ENCODE peak calls at places on chromosomes 16 and 17, in four cellular contexts. U is AG10803, V is tibial nerve, B is Peyer's patch. W is an unnamed sample.

GRCh38 chr16:85416267-85417109 is 196.6 kb upstream of the GSE1 start:
- DNase-seq in U (peak; percentile 31), B (peak; percentile 87), V (no peak), W (no peak)

GRCh38 chr16:58652741-58653140 is 23.1 kb upstream of the CNOT1 start:
- DNase-seq in B (no peak), U (no peak), V (no peak), W (no peak)

GRCh38 chr17:73042809-73043685 is 49.4 kb downstream of the SLC39A11 start:
- DNase-seq in U (peak; percentile 64), B (no peak), V (no peak), W (no peak)

GRCh38 chr17:73160980-73161630 is 3.7 kb upstream of the SSTR2 start:
- DNase-seq in B (no peak), U (no peak), V (no peak), W (no peak)

GRCh38 chr16:23301251-23302044 is 654 bp upstream of the SCNN1B start:
- DNase-seq in B (no peak), V (no peak), U (no peak), W (no peak)

GRCh38 chr16:50711862-50712567 is 18.6 kb downstream of the NOD2 start:
- DNase-seq in B (no peak), U (no peak), V (no peak), W (no peak)

GRCh38 chr17:38729886-38730525 is at the start of gene CISD3:
- DNase-seq in V (peak; percentile 64), B (peak; percentile 94), U (peak; percentile 83), W (no peak)

GRCh38 chr16:87740909-87741424 is 24.8 kb downstream of the KLHDC4 start:
- DNase-seq in B (no peak), U (peak; percentile 61), V (no peak), W (peak; percentile 13)

GRCh38 chr17:55330344-55330933 is 65.7 kb downstream of the HLF start:
- DNase-seq in B (no peak), U (no peak), V (no peak), W (no peak)

GRCh38 chr17:39632153-39632941 is 4.6 kb upstream of the STARD3 start:
- DNase-seq in V (no peak), U (no peak), B (peak; percentile 92), W (no peak)

GRCh38 chr16:20904507-20905079 is 4.0 kb downstream of the LYRM1 start:
- DNase-seq in U (peak; percentile 82), V (peak; percentile 63), B (no peak), W (peak; percentile 63)

GRCh38 chr16:77336637-77337036 is 98.2 kb downstream of the ADAMTS18 start:
- DNase-seq in B (no peak), V (no peak), U (no peak), W (no peak)

GRCh38 chr16:50297301-50298074 is 31.1 kb downstream of the ADCY7 start:
- DNase-seq in U (no peak), V (no peak), B (peak; percentile 41), W (no peak)

GRCh38 chr16:49980166-49980565 is 44.9 kb upstream of the CNEP1R1 start:
- DNase-seq in V (no peak), B (no peak), U (peak; percentile 9), W (no peak)

GRCh38 chr17:42431758-42432161 is 8.7 kb upstream of the CAVIN1 start:
- DNase-seq in V (no peak), B (no peak), U (peak; percentile 38), W (no peak)

GRCh38 chr16:2465653-2466415 is 5.3 kb upstream of the NTN3 start:
- DNase-seq in V (no peak), U (no peak), B (no peak), W (no peak)

GRCh38 chr16:22673463-22673862 is 140.5 kb upstream of the HS3ST2 start:
- DNase-seq in U (no peak), V (no peak), B (no peak), W (no peak)

GRCh38 chr16:78005881-78006280 is 16.5 kb upstream of the CLEC3A start:
- DNase-seq in B (no peak), V (no peak), U (no peak), W (no peak)

GRCh38 chr16:50121721-50122445 is 31.2 kb upstream of the TENT4B start:
- DNase-seq in U (no peak), V (no peak), B (no peak), W (no peak)

GRCh38 chr17:82330322-82331239 is 3.0 kb downstream of the SECTM1 start:
- DNase-seq in V (no peak), U (peak; percentile 58), B (peak; percentile 81), W (no peak)

GRCh38 chr17:39028690-39029089 is 61.5 kb upstream of the FBXO47 start:
- DNase-seq in U (no peak), B (no peak), V (no peak), W (no peak)

GRCh38 chr16:50974438-50975036 is 176.5 kb downstream of the SALL1 start:
- DNase-seq in U (no peak), B (no peak), V (no peak), W (no peak)

GRCh38 chr17:55479903-55480302 is 31.3 kb downstream of the SMIM36 start:
- DNase-seq in U (no peak), V (no peak), B (no peak), W (no peak)

GRCh38 chr16:24653725-24654124 is 75.7 kb upstream of the TNRC6A start:
- DNase-seq in B (no peak), V (no peak), U (no peak), W (no peak)

GRCh38 chr16:68889508-68890150 is 46.3 kb downstream of the TANGO6 start:
- DNase-seq in B (no peak), V (no peak), U (no peak), W (no peak)

GRCh38 chr17:78252701-78253635 is 21.5 kb downstream of the TMEM235 start:
- DNase-seq in V (no peak), B (no peak), U (no peak), W (no peak)

GRCh38 chr17:49454050-49454449 is 39.4 kb upstream of the PHB1 start:
- DNase-seq in B (no peak), V (no peak), U (peak; percentile 47), W (no peak)

GRCh38 chr17:39699818-39700147 is at the start of gene ERBB2:
- DNase-seq in V (peak; percentile 65), B (peak; percentile 86), U (peak; percentile 80), W (peak; percentile 31)

GRCh38 chr17:74157366-74157765 is 46.1 kb upstream of the RPL38 start:
- DNase-seq in V (no peak), B (no peak), U (no peak), W (no peak)

DNA sequence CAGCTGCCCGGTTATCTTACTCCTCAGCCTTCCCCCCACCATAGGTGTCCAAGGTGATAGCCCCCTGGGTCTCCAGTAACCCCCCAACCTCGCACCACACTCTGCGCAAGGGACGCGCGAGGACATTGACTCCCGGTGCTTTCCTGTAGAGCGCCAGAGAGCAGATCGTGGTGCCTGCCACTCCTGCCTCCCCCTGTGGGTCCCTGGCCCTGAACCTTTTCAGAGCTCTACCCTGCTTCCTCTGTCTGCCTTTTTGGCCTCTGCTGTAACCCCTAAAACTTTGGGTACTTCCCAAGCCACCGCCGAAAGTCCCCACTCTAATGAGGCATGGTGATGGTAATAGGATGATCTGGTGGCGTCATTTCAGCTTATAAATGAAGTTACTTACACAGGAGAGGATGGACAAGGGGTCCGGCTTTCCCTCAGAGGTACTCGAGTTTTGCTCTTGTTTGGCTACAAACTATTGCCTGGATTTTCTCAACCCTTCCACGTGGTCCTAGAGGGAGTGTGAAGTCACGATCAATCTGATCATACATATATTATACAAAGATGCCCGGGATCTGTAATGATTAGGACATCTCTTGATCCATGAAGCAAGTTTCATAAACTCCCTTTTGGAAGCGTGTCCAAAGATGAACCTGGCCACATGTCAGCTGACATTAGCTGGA is 2.1 kb upstream of the CDH11 start:
- DNase-seq in V (no peak), B (no peak), U (no peak), W (no peak)
- TF ChIP-seq CTCF in V (no peak), B (no peak), U (peak; percentile 22), W (no peak)

DNA sequence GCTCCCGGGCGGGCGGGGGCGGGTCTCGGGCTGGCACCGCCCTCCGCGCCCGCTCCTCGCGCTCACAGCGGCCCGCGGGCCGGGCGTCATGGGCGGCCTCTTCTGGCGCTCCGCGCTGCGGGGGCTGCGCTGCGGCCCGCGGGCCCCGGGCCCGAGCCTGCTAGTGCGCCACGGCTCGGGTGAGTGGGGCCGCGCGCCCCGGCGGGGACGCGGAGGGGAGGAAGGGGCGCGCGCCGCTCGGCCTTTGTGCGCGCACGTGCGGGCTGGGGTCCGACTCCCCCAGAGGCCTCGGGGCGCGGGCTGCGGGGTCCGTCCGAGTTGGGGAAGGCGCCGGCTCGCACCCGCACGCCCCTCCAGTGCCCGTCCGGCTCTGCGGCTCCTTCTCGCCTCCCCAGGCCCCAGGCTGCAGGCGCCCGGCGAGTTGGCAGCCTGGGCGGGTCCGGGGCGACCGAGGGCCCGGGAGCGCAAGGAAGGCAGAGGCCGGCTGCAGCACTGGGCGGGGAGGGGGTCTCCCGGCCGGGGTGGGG is at the start of gene NME4:
- DNase-seq in B (peak; percentile 54), V (no peak), U (no peak), W (no peak)
- H3K4me3 ChIP-seq in B (peak within 1 kb of the TSS; percentile 67), V (peak within 1 kb of the TSS; percentile 41), U (peak within 1 kb of the TSS; percentile 71), W (peak within 1 kb of the TSS; percentile 49)

GRCh38 chr16:12794486-12795399 is 8.9 kb downstream of the CPPED1 start:
- DNase-seq in U (no peak), V (no peak), B (no peak), W (no peak)
- TF ChIP-seq CTCF in U (no peak), V (no peak), B (no peak), W (no peak)

GRCh38 chr16:55508271-55508921 is 476 bp upstream of the LPCAT2 start:
- DNase-seq in B (no peak), V (no peak), U (no peak), W (no peak)
- H3K4me3 ChIP-seq in B (peak overlapping the region; percentile 64), V (peak overlapping the region; percentile 79), U (peak overlapping the region; percentile 66), W (no peak overlapping the region)

GRCh38 chr16:46629331-46629843 is 8.2 kb upstream of the SHCBP1 start:
- DNase-seq in V (no peak), B (no peak), U (peak; percentile 57), W (peak; percentile 25)
- TF ChIP-seq CTCF in V (no peak), B (peak; percentile 8), U (peak; percentile 58), W (peak; percentile 58)

GRCh38 chr16:66695474-66695934 is 1.0 kb downstream of the CMTM4 start:
- DNase-seq in V (no peak), B (no peak), U (no peak), W (no peak)
- H3K4me3 ChIP-seq in V (peak overlapping the region; percentile 65), B (peak overlapping the region; percentile 91), U (peak overlapping the region; percentile 73), W (peak overlapping the region; percentile 74)

DNA sequence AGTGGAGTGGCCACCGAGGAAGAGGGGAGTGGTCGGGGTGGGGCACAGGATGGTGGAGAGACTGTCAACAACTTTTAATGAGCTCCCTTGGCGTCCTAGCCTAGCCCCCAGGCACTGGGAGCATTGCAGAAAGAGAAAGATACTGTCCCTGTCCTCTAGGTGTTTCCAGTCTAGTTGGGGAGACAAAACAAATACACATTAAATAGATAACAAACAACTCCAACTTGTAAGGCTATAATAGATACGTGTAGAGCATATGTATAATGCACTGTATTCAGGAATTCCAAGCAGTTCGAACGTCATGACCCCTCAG is 435 bp upstream of the UBE2O start:
- DNase-seq in B (no peak), U (no peak), V (no peak), W (no peak)
- TF ChIP-seq CTCF in B (no peak), U (no peak), V (no peak), W (no peak)

W was measured in AG09309.